ENCODE peak calls at places on chromosomes 5 and 9, in nine cellular contexts. Q, P, F, W, I, B, E, D and R are unnamed samples. For H3K4me1, the result is how much of the 10 kb centered on the place peaks cover.

GRCh38 chr5:32013658-32014057 is 160.5 kb downstream of the GOLPH3 start:
- DNase-seq in B (no peak), W (no peak), E (no peak), D (no peak), P (no peak), Q (no peak), I (no peak), F (no peak), R (no peak)

GRCh38 chr5:80216753-80217596 is 38.9 kb downstream of the SERINC5 start:
- DNase-seq in I (no peak), F (no peak), B (no peak), P (no peak), Q (peak), D (no peak), W (no peak), E (no peak), R (no peak)

GRCh38 chr5:9209846-9210547 is 335.9 kb downstream of the SEMA5A start:
- DNase-seq in F (no peak), D (no peak), P (no peak), B (no peak), E (no peak), Q (no peak), W (peak), I (no peak), R (no peak)

GRCh38 chr9:134123764-134124128 is 12.1 kb upstream of the WDR5 start:
- DNase-seq in E (no peak), W (no peak), I (no peak), F (peak), Q (no peak), P (no peak), D (no peak), B (no peak), R (no peak)

GRCh38 chr5:90477073-90477472 is 2.4 kb downstream of the POLR3G start:
- DNase-seq in E (no peak), B (no peak), F (no peak), D (no peak), P (no peak), I (no peak), Q (no peak), W (no peak), R (no peak)

GRCh38 chr9:137021979-137022619 is 5.9 kb downstream of the ABCA2 start:
- DNase-seq in F (no peak), P (peak), Q (no peak), D (peak), E (peak), B (no peak), I (peak), W (peak), R (peak)

GRCh38 chr9:133739408-133740280 is 1.5 kb upstream of the SARDH start:
- DNase-seq in P (no peak), E (no peak), F (peak), I (no peak), W (no peak), Q (no peak), B (no peak), D (no peak), R (peak)

GRCh38 chr9:20570756-20571155 is 51.5 kb downstream of the MLLT3 start:
- DNase-seq in P (no peak), Q (no peak), D (no peak), I (no peak), W (peak), E (no peak), F (no peak), B (no peak), R (no peak)

GRCh38 chr9:16022228-16022627 is 469.4 kb downstream of the CCDC171 start:
- DNase-seq in Q (no peak), E (no peak), P (no peak), D (no peak), B (no peak), I (no peak), W (no peak), F (no peak), R (no peak)

GRCh38 chr9:111360881-111361280 is 30.9 kb upstream of the OR2K2 start:
- DNase-seq in F (no peak), P (no peak), E (no peak), B (no peak), Q (no peak), D (no peak), W (no peak), I (no peak), R (no peak)

GRCh38 chr5:111385970-111386831 is 126.1 kb downstream of the STARD4 start:
- DNase-seq in B (no peak), F (peak), W (no peak), E (no peak), P (no peak), D (no peak), Q (no peak), I (no peak), R (no peak)

GRCh38 chr5:43674536-43674935 is 71.6 kb downstream of the NNT start:
- DNase-seq in D (no peak), I (no peak), B (no peak), Q (no peak), F (no peak), E (no peak), W (peak), P (no peak), R (no peak)

GRCh38 chr5:138054206-138054605 is 21.3 kb upstream of the FAM13B start:
- DNase-seq in B (no peak), I (no peak), E (no peak), W (no peak), P (no peak), Q (no peak), D (no peak), F (no peak), R (no peak)

GRCh38 chr5:164518049-164518740 is 1012.8 kb downstream of the MAT2B start:
- DNase-seq in I (no peak), D (no peak), E (no peak), Q (no peak), P (no peak), F (no peak), W (no peak), B (no peak), R (no peak)

GRCh38 chr9:116223926-116224325 is 70.3 kb downstream of the PAPPA start:
- DNase-seq in W (peak), B (no peak), E (no peak), F (no peak), P (no peak), D (no peak), Q (no peak), I (no peak), R (no peak)

DNA sequence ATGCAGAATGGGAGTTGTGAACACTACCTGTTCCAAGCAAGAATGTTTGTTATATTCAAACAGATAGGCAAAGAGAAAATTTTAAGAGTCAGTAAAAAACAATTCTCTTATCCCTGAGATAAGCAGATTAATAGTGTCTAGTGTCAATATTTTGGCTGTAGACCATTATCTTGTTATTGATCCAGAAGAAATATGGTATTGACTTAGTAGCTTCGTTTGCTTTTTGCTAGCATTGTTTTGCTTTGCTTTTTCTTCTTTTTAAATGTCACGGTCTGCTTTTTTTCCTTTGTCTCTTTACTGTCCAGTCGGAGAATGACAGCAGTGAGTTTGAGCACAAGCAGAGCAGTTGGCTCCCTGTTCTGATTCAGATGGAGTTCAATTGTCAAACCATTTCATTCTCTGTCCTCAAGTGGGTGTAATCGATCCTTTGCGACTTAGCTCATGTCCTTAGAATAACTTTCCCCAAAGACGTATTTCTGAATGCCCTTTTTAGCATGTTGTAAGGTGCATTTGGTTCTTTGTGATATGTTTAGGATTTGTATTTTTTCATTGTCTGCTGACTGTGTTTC is 29.3 kb downstream of the FUBP3 start:
- DNase-seq in D (no peak), P (no peak), F (no peak), Q (no peak), W (no peak), I (no peak), B (no peak), E (no peak), R (no peak)
- H3K27ac ChIP-seq in D (no peak), P (no peak), F (no peak), Q (no peak), W (no peak), I (no peak), B (no peak), E (no peak), R (no peak)

DNA sequence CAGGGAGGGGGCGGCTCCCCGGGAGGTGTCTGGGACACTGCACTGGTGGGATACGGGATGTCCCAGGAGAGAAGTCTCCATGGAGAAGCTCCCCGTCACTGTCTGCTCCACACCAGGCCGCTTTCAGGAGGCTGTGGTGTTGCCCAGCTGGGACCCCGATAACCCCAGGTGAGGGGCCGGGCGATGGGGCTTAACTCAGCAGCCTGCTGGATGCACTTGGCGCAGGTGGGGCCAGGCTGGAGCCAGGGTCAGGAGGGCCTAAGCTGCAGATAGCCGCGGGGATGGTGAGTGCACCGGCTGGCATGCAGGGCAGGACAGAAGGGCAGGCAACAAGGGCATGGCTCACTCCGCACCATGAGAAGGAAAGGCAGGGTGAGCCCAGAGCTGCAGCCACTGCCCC is 377.5 kb upstream of the IRX1 start:
- DNase-seq in E (no peak), D (no peak), I (peak), B (no peak), W (no peak), Q (no peak), F (peak), P (no peak), R (no peak)
- H3K4me1 ChIP-seq in E (under half), D (under half), I (under half), B (under half), W (under half), Q (under half), F (under half), P (under half), R (under half)

GRCh38 chr5:39531299-39531698 is 106.5 kb upstream of the DAB2 start:
- DNase-seq in Q (no peak), E (no peak), D (no peak), P (no peak), W (no peak), I (no peak), F (no peak), B (no peak), R (no peak)
- H3K27ac ChIP-seq in Q (no peak), E (no peak), D (no peak), P (no peak), W (no peak), I (no peak), F (no peak), B (no peak), R (no peak)

GRCh38 chr5:10374032-10374431 is 20.5 kb downstream of the MARCHF6 start:
- DNase-seq in E (no peak), I (no peak), Q (no peak), F (no peak), D (no peak), B (no peak), W (no peak), P (no peak), R (no peak)

GRCh38 chr5:10377081-10377480 is 23.6 kb downstream of the MARCHF6 start:
- DNase-seq in F (no peak), W (no peak), B (no peak), E (no peak), D (no peak), P (no peak), I (no peak), Q (no peak), R (no peak)

GRCh38 chr5:10376530-10376929 is 23.0 kb downstream of the MARCHF6 start:
- DNase-seq in F (no peak), E (no peak), P (no peak), I (no peak), W (no peak), Q (no peak), D (no peak), B (no peak), R (no peak)

GRCh38 chr5:10372726-10373709 is 19.5 kb downstream of the MARCHF6 start:
- DNase-seq in W (no peak), Q (no peak), B (no peak), I (no peak), F (no peak), E (no peak), P (no peak), D (no peak), R (no peak)

DNA sequence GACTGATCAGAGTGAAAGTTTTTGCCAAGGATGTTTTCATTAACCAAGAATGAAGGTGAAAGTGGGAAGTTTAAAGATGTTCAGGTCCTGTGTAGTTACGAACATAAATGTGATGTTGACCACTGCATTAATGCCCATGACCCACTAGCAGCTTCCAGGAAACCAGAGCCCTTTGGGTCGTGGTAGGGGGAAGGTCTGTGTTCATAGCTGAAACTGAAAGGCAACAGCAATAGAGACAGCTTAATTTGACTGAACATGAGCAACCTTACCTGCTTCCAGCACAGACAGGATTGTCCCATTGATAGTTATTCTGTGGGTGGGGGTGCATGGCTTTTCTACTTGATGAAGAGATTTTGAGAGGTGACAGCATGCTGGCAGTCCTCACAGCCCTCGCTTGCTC is 21.1 kb downstream of the MARCHF6 start:
- DNase-seq in F (no peak), E (no peak), W (no peak), Q (no peak), I (no peak), P (no peak), B (no peak), D (no peak), R (no peak)
- H3K4me1 ChIP-seq in F (under half), E (under half), W (under half), Q (under half), I (half or more), P (under half), B (under half), D (half or more), R (under half)